ENCODE peak calls at places on chromosome 9, in four cellular contexts. Q is ELR, G is AG10803, S is cardiac fibroblast. H is an unnamed sample.

GRCh38 chr9:121937248-121937647 is 155.9 kb downstream of the TTLL11 start:
- DNase-seq in Q (no peak), G (no peak), S (no peak), H (no peak)

GRCh38 chr9:4211022-4211421 is 88.8 kb downstream of the GLIS3 start:
- DNase-seq in Q (no peak), G (no peak), S (no peak), H (no peak)

GRCh38 chr9:28648723-28649122 is 1075.4 kb upstream of the C9orf72 start:
- DNase-seq in Q (no peak), G (no peak), S (no peak), H (no peak)

GRCh38 chr9:121735065-121735791 is 83.8 kb downstream of the DAB2IP start:
- DNase-seq in Q (peak; percentile 72), G (peak; percentile 68), S (peak; percentile 69), H (no peak)

GRCh38 chr9:107875571-107875980 is 386.0 kb upstream of the KLF4 start:
- DNase-seq in Q (no peak), G (peak; percentile 68), S (no peak), H (no peak)

GRCh38 chr9:134307674-134308638 is 18.3 kb upstream of the RXRA start:
- DNase-seq in Q (no peak), G (no peak), S (no peak), H (no peak)

GRCh38 chr9:21994996-21995651 is 533 bp downstream of the CDKN2B-AS1 start:
- DNase-seq in Q (peak; percentile 87), G (peak; percentile 75), S (peak; percentile 82), H (peak; percentile 45)

GRCh38 chr9:93291536-93292287 is 107.8 kb downstream of the WNK2 start:
- DNase-seq in Q (no peak), G (no peak), S (no peak), H (no peak)